ENCODE peak calls at places on chromosomes 6 and 20, in eight cellular contexts. R is tibial artery, D is stomach, J is heart left ventricle, Q is PC-3, G is uterus, Y is ascending aorta, F is psoas muscle. W is an unnamed sample.

GRCh38 chr20:25421107-25421506 is 13.6 kb downstream of the GINS1 start:
- DNase-seq in Y (no peak), J (no peak), Q (no peak), D (no peak), G (no peak), R (no peak), F (no peak), W (no peak)

GRCh38 chr6:17957488-17957887 is 29.9 kb downstream of the KIF13A start:
- DNase-seq in Q (no peak), R (no peak), Y (no peak), J (no peak), F (no peak), D (no peak), G (no peak), W (no peak)

GRCh38 chr6:6697620-6698019 is 109.1 kb downstream of the LY86 start:
- DNase-seq in R (no peak), Q (no peak), Y (no peak), G (peak; percentile 5), F (no peak), J (no peak), D (no peak), W (no peak)

GRCh38 chr20:14879020-14879697 is 541.7 kb upstream of the FLRT3 start:
- DNase-seq in F (no peak), G (no peak), Y (no peak), D (no peak), Q (peak; percentile 98), R (no peak), J (no peak), W (no peak)

GRCh38 chr20:63027425-63028389 is 20.9 kb upstream of the BHLHE23 start:
- DNase-seq in G (no peak), Q (peak; percentile 41), F (peak; percentile 25), D (no peak), Y (no peak), R (no peak), J (no peak), W (no peak)

GRCh38 chr6:154572592-154572991 is 62.1 kb upstream of the CNKSR3 start:
- DNase-seq in F (no peak), Y (no peak), J (no peak), Q (no peak), D (no peak), R (no peak), G (no peak), W (no peak)

GRCh38 chr6:133609404-133610270 is 279.3 kb upstream of the TCF21 start:
- DNase-seq in F (no peak), G (no peak), Q (peak; percentile 95), R (no peak), D (no peak), Y (no peak), J (no peak), W (no peak)

GRCh38 chr20:3679749-3680700 is 1.8 kb downstream of the ADAM33 start:
- DNase-seq in F (peak; percentile 79), Y (peak; percentile 92), R (peak; percentile 87), Q (no peak), D (peak; percentile 30), G (peak; percentile 89), J (peak; percentile 67), W (no peak)

GRCh38 chr20:14838663-14839650 is 501.5 kb upstream of the FLRT3 start:
- DNase-seq in Q (peak; percentile 91), R (no peak), F (no peak), J (no peak), D (no peak), Y (no peak), G (no peak), W (no peak)

GRCh38 chr6:154086510-154086909 is 47.5 kb downstream of the OPRM1 start:
- DNase-seq in Q (no peak), G (no peak), D (no peak), F (no peak), Y (no peak), J (no peak), R (no peak), W (no peak)

GRCh38 chr6:42813906-42814444 is 32.1 kb downstream of the BICRAL start:
- DNase-seq in D (no peak), F (no peak), Q (no peak), Y (no peak), R (no peak), J (no peak), G (no peak), W (no peak)

GRCh38 chr6:100845676-100846075 is 35.5 kb downstream of the ASCC3 start:
- DNase-seq in F (no peak), Q (peak; percentile 58), R (no peak), G (no peak), Y (no peak), D (no peak), J (no peak), W (no peak)

GRCh38 chr6:17585766-17586502 is 14.2 kb upstream of the FAM8A1 start:
- DNase-seq in F (no peak), R (no peak), Q (peak; percentile 74), D (no peak), G (no peak), Y (no peak), J (no peak), W (peak; percentile 38)

GRCh38 chr20:45012682-45013302 is 46.5 kb downstream of the STK4 start:
- DNase-seq in F (no peak), Y (no peak), G (no peak), Q (peak; percentile 53), J (no peak), R (no peak), D (no peak), W (no peak)

GRCh38 chr6:34022250-34022872 is 123.5 kb downstream of the GRM4 start:
- DNase-seq in D (no peak), G (no peak), J (no peak), Y (no peak), R (no peak), F (no peak), Q (no peak), W (no peak)

GRCh38 chr6:71419954-71420692 is 131.5 kb downstream of the OGFRL1 start:
- DNase-seq in J (peak; percentile 72), G (peak; percentile 21), D (peak; percentile 61), Q (peak; percentile 37), R (peak; percentile 80), F (peak; percentile 85), Y (peak; percentile 76), W (peak; percentile 84)

GRCh38 chr6:109456283-109456583 is 661 bp upstream of the MICAL1 start:
- DNase-seq in D (peak; percentile 44), R (no peak), G (no peak), J (no peak), Q (no peak), F (no peak), Y (no peak), W (no peak)
- H3K4me3 ChIP-seq in D (peak overlapping the region; percentile 65), R (peak overlapping the region; percentile 79), G (peak overlapping the region; percentile 75), J (peak overlapping the region; percentile 93), Q (peak overlapping the region; percentile 84), F (peak overlapping the region; percentile 93), Y (peak overlapping the region; percentile 79), W (peak overlapping the region; percentile 92)

GRCh38 chr6:40536442-40536841 is 50.7 kb downstream of the LRFN2 start:
- DNase-seq in Q (peak; percentile 4), Y (no peak), D (no peak), R (no peak), F (no peak), G (no peak), J (no peak), W (no peak)
- TF ChIP-seq CTCF in Q (peak; percentile 17), Y (no peak), D (no peak), R (no peak), F (no peak), G (no peak), J (no peak), W (no peak)

DNA sequence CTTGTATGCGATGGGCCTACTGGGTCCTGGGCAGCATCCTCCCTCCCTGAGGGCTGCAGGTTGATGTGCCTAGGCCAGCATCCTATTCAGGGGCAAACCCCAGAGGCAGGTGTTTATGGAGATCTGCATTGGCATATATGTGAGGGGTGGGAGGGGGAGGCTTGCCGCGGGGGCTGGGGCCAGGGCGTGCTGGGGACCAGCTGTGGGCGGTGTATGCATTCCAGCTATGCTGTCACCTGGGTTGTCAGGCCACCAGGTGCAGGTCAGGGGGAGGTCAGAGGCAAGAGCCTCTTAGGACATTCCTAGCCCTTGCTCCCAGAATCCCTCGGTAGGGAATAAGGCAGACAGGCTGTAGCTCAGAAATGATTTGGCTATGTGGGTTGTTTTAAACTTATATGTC is 11.9 kb downstream of the FOXA2 start:
- DNase-seq in R (no peak), D (no peak), F (no peak), J (no peak), G (no peak), Q (no peak), Y (no peak), W (no peak)
- H3K4me1 ChIP-seq in R (peaks cover 16% of the 10 kb centered on the region), D (peaks cover 11% of the 10 kb centered on the region), F (no peaks in the 10 kb centered on the region), J (no peaks in the 10 kb centered on the region), G (no peaks in the 10 kb centered on the region), Q (peaks cover 15% of the 10 kb centered on the region), Y (no peaks in the 10 kb centered on the region), W (no peaks in the 10 kb centered on the region)

DNA sequence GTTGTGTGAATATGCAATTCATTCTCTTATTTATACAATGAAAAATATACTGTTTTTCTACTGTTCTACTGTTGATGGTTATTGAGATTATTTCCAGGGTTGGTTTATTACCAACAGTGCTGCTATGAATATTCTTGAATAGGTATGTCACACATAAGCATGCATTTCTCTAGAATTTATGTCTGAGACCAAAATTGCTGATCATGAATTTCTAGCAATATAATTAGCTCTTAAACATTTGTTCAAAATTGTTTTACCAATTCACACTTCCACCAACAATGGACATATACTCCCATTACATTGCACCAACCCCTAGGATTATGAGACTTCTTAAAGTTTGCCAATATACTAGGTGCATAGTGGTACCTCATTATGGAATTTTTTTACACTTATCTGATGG is 164.1 kb upstream of the KCNQ5 start:
- DNase-seq in F (no peak), Y (no peak), Q (no peak), R (no peak), G (no peak), J (no peak), D (no peak), W (no peak)
- H3K4me3 ChIP-seq in F (no peak overlapping the region), Y (no peak overlapping the region), Q (no peak overlapping the region), R (no peak overlapping the region), G (no peak overlapping the region), J (no peak overlapping the region), D (no peak overlapping the region), W (no peak overlapping the region)

GRCh38 chr6:63574554-63574900 is 2.2 kb downstream of the LOC128125822 start:
- DNase-seq in G (no peak), F (no peak), R (no peak), J (no peak), Y (no peak), D (no peak), Q (no peak), W (no peak)
- TF ChIP-seq CTCF in G (no peak), F (no peak), R (no peak), J (no peak), Y (no peak), D (no peak), Q (no peak), W (no peak)

GRCh38 chr20:50857348-50857747 is 62.5 kb downstream of the BCAS4 start:
- DNase-seq in D (no peak), F (no peak), Q (no peak), J (no peak), R (no peak), Y (no peak), G (no peak), W (no peak)
- H3K4me1 ChIP-seq in D (no peaks in the 10 kb centered on the region), F (no peaks in the 10 kb centered on the region), Q (no peaks in the 10 kb centered on the region), J (no peaks in the 10 kb centered on the region), R (no peaks in the 10 kb centered on the region), Y (no peaks in the 10 kb centered on the region), G (no peaks in the 10 kb centered on the region), W (no peaks in the 10 kb centered on the region)

W was measured in left lung.